ENCODE peak calls at places on chromosomes 3 and 15, in seven cellular contexts. One of them, this sample, is unnamed.

GRCh38 chr3:81581966-81582599 is 179.4 kb downstream of the GBE1 start:
- DNase-seq in stimulated activated effector memory CD8-positive, alpha-beta T cell treated with anti-CD3 and anti-CD28 coated beads, Interleukin-12 subunit alpha, Interleukin-12 subunit beta, amount 100 ng/mL, for 72 hours: no peak
- DNase-seq in HS-27A: no peak
- DNase-seq in H54: no peak
- DNase-seq in heart right ventricle: no peak
- DNase-seq in amygdala: no peak
- DNase-seq in stimulated activated CD4-positive, alpha-beta T cell treated with anti-CD3 and anti-CD28 coated beads, Interleukin-12 subunit alpha, Interleukin-12 subunit beta, amount 100 ng/mL, for 24 hours: no peak
- DNase-seq in this sample: peak

GRCh38 chr3:197298858-197299854 is 744 bp upstream of the DLG1 start:
- DNase-seq in H54: peak
- DNase-seq in heart right ventricle: peak
- DNase-seq in stimulated activated CD4-positive, alpha-beta T cell treated with anti-CD3 and anti-CD28 coated beads, Interleukin-12 subunit alpha, Interleukin-12 subunit beta, amount 100 ng/mL, for 24 hours: peak
- DNase-seq in amygdala: no peak
- DNase-seq in stimulated activated effector memory CD8-positive, alpha-beta T cell treated with anti-CD3 and anti-CD28 coated beads, Interleukin-12 subunit alpha, Interleukin-12 subunit beta, amount 100 ng/mL, for 72 hours: peak
- DNase-seq in HS-27A: no peak
- DNase-seq in this sample: peak

GRCh38 chr3:76096836-76097587 is 311.7 kb upstream of the ZNF717 start:
- DNase-seq in heart right ventricle: no peak
- DNase-seq in stimulated activated CD4-positive, alpha-beta T cell treated with anti-CD3 and anti-CD28 coated beads, Interleukin-12 subunit alpha, Interleukin-12 subunit beta, amount 100 ng/mL, for 24 hours: no peak
- DNase-seq in H54: no peak
- DNase-seq in stimulated activated effector memory CD8-positive, alpha-beta T cell treated with anti-CD3 and anti-CD28 coated beads, Interleukin-12 subunit alpha, Interleukin-12 subunit beta, amount 100 ng/mL, for 72 hours: no peak
- DNase-seq in HS-27A: no peak
- DNase-seq in amygdala: no peak
- DNase-seq in this sample: no peak

GRCh38 chr3:33355611-33356010 is 78.4 kb downstream of the FBXL2 start:
- DNase-seq in heart right ventricle: no peak
- DNase-seq in stimulated activated CD4-positive, alpha-beta T cell treated with anti-CD3 and anti-CD28 coated beads, Interleukin-12 subunit alpha, Interleukin-12 subunit beta, amount 100 ng/mL, for 24 hours: no peak
- DNase-seq in H54: peak
- DNase-seq in amygdala: no peak
- DNase-seq in HS-27A: no peak
- DNase-seq in stimulated activated effector memory CD8-positive, alpha-beta T cell treated with anti-CD3 and anti-CD28 coated beads, Interleukin-12 subunit alpha, Interleukin-12 subunit beta, amount 100 ng/mL, for 72 hours: no peak
- DNase-seq in this sample: no peak

GRCh38 chr3:128275316-128276150 is 122.3 kb downstream of the EEFSEC start:
- DNase-seq in HS-27A: no peak
- DNase-seq in H54: no peak
- DNase-seq in stimulated activated effector memory CD8-positive, alpha-beta T cell treated with anti-CD3 and anti-CD28 coated beads, Interleukin-12 subunit alpha, Interleukin-12 subunit beta, amount 100 ng/mL, for 72 hours: no peak
- DNase-seq in stimulated activated CD4-positive, alpha-beta T cell treated with anti-CD3 and anti-CD28 coated beads, Interleukin-12 subunit alpha, Interleukin-12 subunit beta, amount 100 ng/mL, for 24 hours: no peak
- DNase-seq in heart right ventricle: no peak
- DNase-seq in amygdala: no peak
- DNase-seq in this sample: no peak

GRCh38 chr3:97713634-97714033 is 50.9 kb upstream of the ARL6 start:
- DNase-seq in HS-27A: no peak
- DNase-seq in heart right ventricle: no peak
- DNase-seq in amygdala: no peak
- DNase-seq in H54: no peak
- DNase-seq in stimulated activated CD4-positive, alpha-beta T cell treated with anti-CD3 and anti-CD28 coated beads, Interleukin-12 subunit alpha, Interleukin-12 subunit beta, amount 100 ng/mL, for 24 hours: no peak
- DNase-seq in stimulated activated effector memory CD8-positive, alpha-beta T cell treated with anti-CD3 and anti-CD28 coated beads, Interleukin-12 subunit alpha, Interleukin-12 subunit beta, amount 100 ng/mL, for 72 hours: no peak
- DNase-seq in this sample: no peak

GRCh38 chr3:159390656-159391055 is 588.8 kb downstream of the MFSD1 start:
- DNase-seq in heart right ventricle: no peak
- DNase-seq in H54: no peak
- DNase-seq in HS-27A: no peak
- DNase-seq in stimulated activated CD4-positive, alpha-beta T cell treated with anti-CD3 and anti-CD28 coated beads, Interleukin-12 subunit alpha, Interleukin-12 subunit beta, amount 100 ng/mL, for 24 hours: no peak
- DNase-seq in stimulated activated effector memory CD8-positive, alpha-beta T cell treated with anti-CD3 and anti-CD28 coated beads, Interleukin-12 subunit alpha, Interleukin-12 subunit beta, amount 100 ng/mL, for 72 hours: no peak
- DNase-seq in amygdala: no peak
- DNase-seq in this sample: no peak

GRCh38 chr3:66363133-66363532 is 137.7 kb downstream of the LRIG1 start:
- DNase-seq in stimulated activated CD4-positive, alpha-beta T cell treated with anti-CD3 and anti-CD28 coated beads, Interleukin-12 subunit alpha, Interleukin-12 subunit beta, amount 100 ng/mL, for 24 hours: no peak
- DNase-seq in HS-27A: no peak
- DNase-seq in stimulated activated effector memory CD8-positive, alpha-beta T cell treated with anti-CD3 and anti-CD28 coated beads, Interleukin-12 subunit alpha, Interleukin-12 subunit beta, amount 100 ng/mL, for 72 hours: no peak
- DNase-seq in heart right ventricle: no peak
- DNase-seq in amygdala: no peak
- DNase-seq in H54: no peak
- DNase-seq in this sample: no peak

GRCh38 chr3:196406806-196407470 is 25.3 kb downstream of the UBXN7 start:
- DNase-seq in HS-27A: peak
- DNase-seq in H54: no peak
- DNase-seq in amygdala: no peak
- DNase-seq in heart right ventricle: no peak
- DNase-seq in stimulated activated CD4-positive, alpha-beta T cell treated with anti-CD3 and anti-CD28 coated beads, Interleukin-12 subunit alpha, Interleukin-12 subunit beta, amount 100 ng/mL, for 24 hours: no peak
- DNase-seq in stimulated activated effector memory CD8-positive, alpha-beta T cell treated with anti-CD3 and anti-CD28 coated beads, Interleukin-12 subunit alpha, Interleukin-12 subunit beta, amount 100 ng/mL, for 72 hours: no peak
- DNase-seq in this sample: no peak

GRCh38 chr15:99634576-99634975 is 68.8 kb downstream of the MEF2A start:
- DNase-seq in HS-27A: no peak
- DNase-seq in H54: no peak
- DNase-seq in amygdala: no peak
- DNase-seq in stimulated activated CD4-positive, alpha-beta T cell treated with anti-CD3 and anti-CD28 coated beads, Interleukin-12 subunit alpha, Interleukin-12 subunit beta, amount 100 ng/mL, for 24 hours: no peak
- DNase-seq in stimulated activated effector memory CD8-positive, alpha-beta T cell treated with anti-CD3 and anti-CD28 coated beads, Interleukin-12 subunit alpha, Interleukin-12 subunit beta, amount 100 ng/mL, for 72 hours: no peak
- DNase-seq in heart right ventricle: no peak
- DNase-seq in this sample: no peak

GRCh38 chr3:42535981-42536784 is 33.7 kb downstream of the VIPR1 start:
- DNase-seq in heart right ventricle: no peak
- DNase-seq in HS-27A: no peak
- DNase-seq in amygdala: no peak
- DNase-seq in H54: peak
- DNase-seq in stimulated activated CD4-positive, alpha-beta T cell treated with anti-CD3 and anti-CD28 coated beads, Interleukin-12 subunit alpha, Interleukin-12 subunit beta, amount 100 ng/mL, for 24 hours: peak
- DNase-seq in stimulated activated effector memory CD8-positive, alpha-beta T cell treated with anti-CD3 and anti-CD28 coated beads, Interleukin-12 subunit alpha, Interleukin-12 subunit beta, amount 100 ng/mL, for 72 hours: no peak
- DNase-seq in this sample: no peak

GRCh38 chr3:71778353-71778752 is 6.6 kb downstream of the PROK2 start:
- DNase-seq in heart right ventricle: no peak
- DNase-seq in stimulated activated effector memory CD8-positive, alpha-beta T cell treated with anti-CD3 and anti-CD28 coated beads, Interleukin-12 subunit alpha, Interleukin-12 subunit beta, amount 100 ng/mL, for 72 hours: no peak
- DNase-seq in H54: no peak
- DNase-seq in amygdala: no peak
- DNase-seq in HS-27A: no peak
- DNase-seq in stimulated activated CD4-positive, alpha-beta T cell treated with anti-CD3 and anti-CD28 coated beads, Interleukin-12 subunit alpha, Interleukin-12 subunit beta, amount 100 ng/mL, for 24 hours: no peak
- DNase-seq in this sample: no peak

GRCh38 chr3:39098473-39099000 is 8.9 kb downstream of the GORASP1 start:
- DNase-seq in stimulated activated CD4-positive, alpha-beta T cell treated with anti-CD3 and anti-CD28 coated beads, Interleukin-12 subunit alpha, Interleukin-12 subunit beta, amount 100 ng/mL, for 24 hours: no peak
- DNase-seq in heart right ventricle: no peak
- DNase-seq in H54: no peak
- DNase-seq in stimulated activated effector memory CD8-positive, alpha-beta T cell treated with anti-CD3 and anti-CD28 coated beads, Interleukin-12 subunit alpha, Interleukin-12 subunit beta, amount 100 ng/mL, for 72 hours: peak
- DNase-seq in amygdala: no peak
- DNase-seq in HS-27A: no peak
- DNase-seq in this sample: no peak

GRCh38 chr3:174302746-174303315 is 556.3 kb upstream of the NAALADL2 start:
- DNase-seq in heart right ventricle: no peak
- DNase-seq in stimulated activated CD4-positive, alpha-beta T cell treated with anti-CD3 and anti-CD28 coated beads, Interleukin-12 subunit alpha, Interleukin-12 subunit beta, amount 100 ng/mL, for 24 hours: no peak
- DNase-seq in amygdala: no peak
- DNase-seq in stimulated activated effector memory CD8-positive, alpha-beta T cell treated with anti-CD3 and anti-CD28 coated beads, Interleukin-12 subunit alpha, Interleukin-12 subunit beta, amount 100 ng/mL, for 72 hours: no peak
- DNase-seq in H54: no peak
- DNase-seq in HS-27A: no peak
- DNase-seq in this sample: no peak

GRCh38 chr15:27359586-27359985 is 388.6 kb downstream of the GABRG3 start:
- DNase-seq in HS-27A: no peak
- DNase-seq in heart right ventricle: no peak
- DNase-seq in stimulated activated effector memory CD8-positive, alpha-beta T cell treated with anti-CD3 and anti-CD28 coated beads, Interleukin-12 subunit alpha, Interleukin-12 subunit beta, amount 100 ng/mL, for 72 hours: no peak
- DNase-seq in H54: no peak
- DNase-seq in stimulated activated CD4-positive, alpha-beta T cell treated with anti-CD3 and anti-CD28 coated beads, Interleukin-12 subunit alpha, Interleukin-12 subunit beta, amount 100 ng/mL, for 24 hours: no peak
- DNase-seq in amygdala: no peak
- DNase-seq in this sample: no peak

GRCh38 chr3:171646357-171647133 is 163.7 kb downstream of the PLD1 start:
- DNase-seq in stimulated activated effector memory CD8-positive, alpha-beta T cell treated with anti-CD3 and anti-CD28 coated beads, Interleukin-12 subunit alpha, Interleukin-12 subunit beta, amount 100 ng/mL, for 72 hours: no peak
- DNase-seq in amygdala: no peak
- DNase-seq in HS-27A: peak
- DNase-seq in stimulated activated CD4-positive, alpha-beta T cell treated with anti-CD3 and anti-CD28 coated beads, Interleukin-12 subunit alpha, Interleukin-12 subunit beta, amount 100 ng/mL, for 24 hours: no peak
- DNase-seq in heart right ventricle: no peak
- DNase-seq in H54: no peak
- DNase-seq in this sample: peak

GRCh38 chr15:31563421-31563820 is 236.8 kb downstream of the KLF13 start:
- DNase-seq in H54: no peak
- DNase-seq in HS-27A: no peak
- DNase-seq in stimulated activated effector memory CD8-positive, alpha-beta T cell treated with anti-CD3 and anti-CD28 coated beads, Interleukin-12 subunit alpha, Interleukin-12 subunit beta, amount 100 ng/mL, for 72 hours: no peak
- DNase-seq in amygdala: no peak
- DNase-seq in stimulated activated CD4-positive, alpha-beta T cell treated with anti-CD3 and anti-CD28 coated beads, Interleukin-12 subunit alpha, Interleukin-12 subunit beta, amount 100 ng/mL, for 24 hours: no peak
- DNase-seq in heart right ventricle: no peak
- DNase-seq in this sample: no peak

GRCh38 chr3:188323067-188323842 is 169.3 kb downstream of the LPP start:
- DNase-seq in heart right ventricle: no peak
- DNase-seq in H54: no peak
- DNase-seq in stimulated activated effector memory CD8-positive, alpha-beta T cell treated with anti-CD3 and anti-CD28 coated beads, Interleukin-12 subunit alpha, Interleukin-12 subunit beta, amount 100 ng/mL, for 72 hours: peak
- DNase-seq in HS-27A: no peak
- DNase-seq in stimulated activated CD4-positive, alpha-beta T cell treated with anti-CD3 and anti-CD28 coated beads, Interleukin-12 subunit alpha, Interleukin-12 subunit beta, amount 100 ng/mL, for 24 hours: no peak
- DNase-seq in amygdala: no peak
- DNase-seq in this sample: no peak

GRCh38 chr3:9902372-9903237 is at the start of gene IL17RE:
- DNase-seq in stimulated activated CD4-positive, alpha-beta T cell treated with anti-CD3 and anti-CD28 coated beads, Interleukin-12 subunit alpha, Interleukin-12 subunit beta, amount 100 ng/mL, for 24 hours: no peak
- DNase-seq in HS-27A: no peak
- DNase-seq in amygdala: no peak
- DNase-seq in H54: no peak
- DNase-seq in stimulated activated effector memory CD8-positive, alpha-beta T cell treated with anti-CD3 and anti-CD28 coated beads, Interleukin-12 subunit alpha, Interleukin-12 subunit beta, amount 100 ng/mL, for 72 hours: no peak
- DNase-seq in heart right ventricle: no peak
- DNase-seq in this sample: no peak

This sample was measured in RCC 7860.